ENCODE peak calls at places on chromosomes 12 and 14, in seven cellular contexts. R is COR-L47; G is body of pancreas; O is GM12865; Q is substantia nigra; E is stimulated activated CD4-positive, alpha-beta T cell treated with anti-CD3 and anti-CD28 coated beads, Interleukin-4, amount 100 ng/mL, for 24 hours; M is posterior cingulate gyrus. I is an unnamed sample.

GRCh38 chr12:27772328-27773049 is 7.5 kb upstream of the KLHL42 start:
- DNase-seq in G (no peak), R (no peak), Q (no peak), M (no peak), E (no peak), O (no peak), I (no peak)

GRCh38 chr12:26153421-26154154 is 28.8 kb upstream of the BHLHE41 start:
- DNase-seq in O (no peak), M (no peak), E (no peak), R (no peak), Q (no peak), G (peak; percentile 73), I (no peak)

GRCh38 chr14:50773632-50774541 is 57.1 kb downstream of the NIN start:
- DNase-seq in M (peak; percentile 66), R (peak; percentile 14), O (no peak), G (peak; percentile 62), E (peak; percentile 37), Q (peak; percentile 4), I (peak; percentile 29)

GRCh38 chr14:77886010-77886409 is 86.1 kb downstream of the ADCK1 start:
- DNase-seq in E (no peak), R (no peak), O (no peak), M (no peak), Q (no peak), G (no peak), I (no peak)

GRCh38 chr14:20986811-20987210 is 3.0 kb upstream of the METTL17 start:
- DNase-seq in O (no peak), G (peak; percentile 22), R (no peak), Q (no peak), M (no peak), E (no peak), I (no peak)

GRCh38 chr12:122992386-122992785 is 11.9 kb downstream of the ARL6IP4 start:
- DNase-seq in R (no peak), Q (no peak), M (no peak), G (no peak), O (no peak), E (no peak), I (no peak)

GRCh38 chr12:29067430-29067829 is 81.6 kb upstream of the FAR2 start:
- DNase-seq in E (no peak), Q (no peak), M (no peak), G (no peak), O (no peak), R (no peak), I (no peak)

GRCh38 chr12:1767407-1768090 is 52.8 kb upstream of the LRTM2 start:
- DNase-seq in Q (no peak), O (no peak), E (no peak), R (no peak), G (no peak), M (no peak), I (no peak)

GRCh38 chr14:75254381-75254821 is 24.2 kb upstream of the FOS start:
- DNase-seq in G (peak; percentile 84), R (peak; percentile 24), Q (no peak), E (no peak), M (no peak), O (no peak), I (no peak)

GRCh38 chr12:98198261-98198982 is 317.0 kb upstream of the TMPO start:
- DNase-seq in R (no peak), Q (no peak), G (no peak), E (no peak), M (no peak), O (no peak), I (no peak)

GRCh38 chr14:61512026-61512425 is 183.3 kb upstream of the HIF1A start:
- DNase-seq in G (no peak), E (no peak), M (no peak), O (no peak), Q (no peak), R (no peak), I (no peak)

GRCh38 chr12:2586159-2587035 is 208.4 kb upstream of the FKBP4 start:
- DNase-seq in R (no peak), Q (no peak), G (no peak), M (no peak), E (no peak), O (no peak), I (peak; percentile 74)

GRCh38 chr12:29023436-29024076 is 125.5 kb upstream of the FAR2 start:
- DNase-seq in E (no peak), G (no peak), Q (no peak), R (no peak), M (no peak), O (no peak), I (no peak)

GRCh38 chr14:20176330-20176729 is 14.4 kb upstream of the OR11G2 start:
- DNase-seq in E (no peak), R (no peak), G (no peak), Q (no peak), O (no peak), M (no peak), I (no peak)

GRCh38 chr14:49853572-49854375 is 1.2 kb upstream of the NEMF start:
- DNase-seq in G (peak; percentile 77), E (peak; percentile 77), Q (peak; percentile 3), M (peak; percentile 63), O (peak; percentile 89), R (peak; percentile 14), I (no peak)

GRCh38 chr12:50825372-50825838 is 17.3 kb upstream of the TMPRSS12 start:
- DNase-seq in Q (no peak), G (peak; percentile 20), M (no peak), O (peak; percentile 67), E (no peak), R (peak; percentile 18), I (no peak)

GRCh38 chr14:34081576-34082136 is 130.8 kb upstream of the EGLN3 start:
- DNase-seq in Q (no peak), O (no peak), R (peak; percentile 7), E (no peak), M (no peak), G (peak; percentile 48), I (peak; percentile 36)

GRCh38 chr14:20623798-20624197 is 17.7 kb downstream of the OR6S1 start:
- DNase-seq in Q (no peak), E (no peak), O (peak; percentile 73), G (no peak), M (no peak), R (no peak), I (no peak)